ENCODE peak calls at places on chromosomes 6 and 20, in ten cellular contexts. One of them, this sample, is unnamed.
A peak's percentile ranks its signal among the peaks of the same experiment; 100 is the strongest.

GRCh38 chr6:41286544-41287346 is at the start of gene TREM1:
- DNase-seq in osteocyte: no peak
- DNase-seq in activated T-cell treated with anti-CD3 and anti-CD28 coated beads for 1 hour: no peak
- DNase-seq in cardiac muscle cell: no peak
- DNase-seq in hepatocyte: peak; percentile 49
- DNase-seq in sciatic nerve: no peak
- DNase-seq in HS-5: peak; percentile 31
- DNase-seq in H9: no peak
- DNase-seq in Right ventricle myocardium inferior: peak; percentile 81
- DNase-seq in CD4-positive, CD25-positive, alpha-beta regulatory T cell: no peak
- DNase-seq in this sample: peak; percentile 5

GRCh38 chr20:19457551-19457950 is 245.1 kb downstream of the SLC24A3 start:
- DNase-seq in osteocyte: no peak
- DNase-seq in Right ventricle myocardium inferior: no peak
- DNase-seq in H9: no peak
- DNase-seq in activated T-cell treated with anti-CD3 and anti-CD28 coated beads for 1 hour: no peak
- DNase-seq in CD4-positive, CD25-positive, alpha-beta regulatory T cell: no peak
- DNase-seq in hepatocyte: no peak
- DNase-seq in HS-5: no peak
- DNase-seq in sciatic nerve: no peak
- DNase-seq in cardiac muscle cell: no peak
- DNase-seq in this sample: no peak

GRCh38 chr6:53833147-53833546 is 38.3 kb downstream of the LRRC1 start:
- DNase-seq in CD4-positive, CD25-positive, alpha-beta regulatory T cell: no peak
- DNase-seq in activated T-cell treated with anti-CD3 and anti-CD28 coated beads for 1 hour: no peak
- DNase-seq in cardiac muscle cell: no peak
- DNase-seq in osteocyte: no peak
- DNase-seq in hepatocyte: no peak
- DNase-seq in H9: no peak
- DNase-seq in Right ventricle myocardium inferior: no peak
- DNase-seq in sciatic nerve: no peak
- DNase-seq in HS-5: no peak
- DNase-seq in this sample: no peak

GRCh38 chr20:45405566-45406259 is 2.4 kb upstream of the DBNDD2 start:
- DNase-seq in hepatocyte: peak; percentile 22
- DNase-seq in activated T-cell treated with anti-CD3 and anti-CD28 coated beads for 1 hour: no peak
- DNase-seq in sciatic nerve: no peak
- DNase-seq in cardiac muscle cell: peak; percentile 37
- DNase-seq in CD4-positive, CD25-positive, alpha-beta regulatory T cell: no peak
- DNase-seq in HS-5: no peak
- DNase-seq in H9: peak; percentile 40
- DNase-seq in Right ventricle myocardium inferior: no peak
- DNase-seq in osteocyte: peak; percentile 81
- DNase-seq in this sample: peak; percentile 39

GRCh38 chr6:81801489-81801888 is 49.0 kb upstream of the TENT5A start:
- DNase-seq in cardiac muscle cell: no peak
- DNase-seq in activated T-cell treated with anti-CD3 and anti-CD28 coated beads for 1 hour: no peak
- DNase-seq in H9: no peak
- DNase-seq in hepatocyte: no peak
- DNase-seq in Right ventricle myocardium inferior: no peak
- DNase-seq in sciatic nerve: no peak
- DNase-seq in osteocyte: no peak
- DNase-seq in CD4-positive, CD25-positive, alpha-beta regulatory T cell: no peak
- DNase-seq in HS-5: no peak
- DNase-seq in this sample: no peak

GRCh38 chr6:85470023-85470410 is 20.1 kb downstream of the NT5E start:
- DNase-seq in CD4-positive, CD25-positive, alpha-beta regulatory T cell: no peak
- DNase-seq in HS-5: no peak
- DNase-seq in cardiac muscle cell: no peak
- DNase-seq in sciatic nerve: no peak
- DNase-seq in Right ventricle myocardium inferior: no peak
- DNase-seq in activated T-cell treated with anti-CD3 and anti-CD28 coated beads for 1 hour: no peak
- DNase-seq in H9: no peak
- DNase-seq in hepatocyte: no peak
- DNase-seq in osteocyte: no peak
- DNase-seq in this sample: no peak

GRCh38 chr6:25346064-25346463 is 66.9 kb downstream of the CARMIL1 start:
- DNase-seq in osteocyte: no peak
- DNase-seq in hepatocyte: peak; percentile 60
- DNase-seq in H9: no peak
- DNase-seq in CD4-positive, CD25-positive, alpha-beta regulatory T cell: no peak
- DNase-seq in activated T-cell treated with anti-CD3 and anti-CD28 coated beads for 1 hour: no peak
- DNase-seq in cardiac muscle cell: no peak
- DNase-seq in HS-5: no peak
- DNase-seq in Right ventricle myocardium inferior: no peak
- DNase-seq in sciatic nerve: no peak
- DNase-seq in this sample: peak; percentile 57

GRCh38 chr6:145020543-145020942 is 714.8 kb downstream of the EPM2A start:
- DNase-seq in H9: no peak
- DNase-seq in hepatocyte: no peak
- DNase-seq in cardiac muscle cell: no peak
- DNase-seq in sciatic nerve: no peak
- DNase-seq in activated T-cell treated with anti-CD3 and anti-CD28 coated beads for 1 hour: no peak
- DNase-seq in CD4-positive, CD25-positive, alpha-beta regulatory T cell: no peak
- DNase-seq in Right ventricle myocardium inferior: no peak
- DNase-seq in osteocyte: no peak
- DNase-seq in HS-5: no peak
- DNase-seq in this sample: no peak

GRCh38 chr6:106369739-106370138 is 9.2 kb downstream of the CRYBG1 start:
- DNase-seq in HS-5: no peak
- DNase-seq in cardiac muscle cell: no peak
- DNase-seq in hepatocyte: no peak
- DNase-seq in Right ventricle myocardium inferior: no peak
- DNase-seq in H9: no peak
- DNase-seq in activated T-cell treated with anti-CD3 and anti-CD28 coated beads for 1 hour: no peak
- DNase-seq in sciatic nerve: no peak
- DNase-seq in osteocyte: no peak
- DNase-seq in CD4-positive, CD25-positive, alpha-beta regulatory T cell: no peak
- DNase-seq in this sample: no peak

GRCh38 chr20:56554869-56555268 is 21.8 kb downstream of the FAM209B start:
- DNase-seq in cardiac muscle cell: peak; percentile 16
- DNase-seq in osteocyte: no peak
- DNase-seq in sciatic nerve: no peak
- DNase-seq in CD4-positive, CD25-positive, alpha-beta regulatory T cell: no peak
- DNase-seq in Right ventricle myocardium inferior: no peak
- DNase-seq in hepatocyte: peak; percentile 75
- DNase-seq in activated T-cell treated with anti-CD3 and anti-CD28 coated beads for 1 hour: no peak
- DNase-seq in H9: peak; percentile 40
- DNase-seq in HS-5: peak; percentile 88
- DNase-seq in this sample: peak; percentile 7

GRCh38 chr20:11432407-11432806 is 485.3 kb upstream of the BTBD3 start:
- DNase-seq in Right ventricle myocardium inferior: no peak
- DNase-seq in hepatocyte: no peak
- DNase-seq in activated T-cell treated with anti-CD3 and anti-CD28 coated beads for 1 hour: no peak
- DNase-seq in osteocyte: no peak
- DNase-seq in HS-5: peak; percentile 83
- DNase-seq in H9: no peak
- DNase-seq in sciatic nerve: no peak
- DNase-seq in CD4-positive, CD25-positive, alpha-beta regulatory T cell: no peak
- DNase-seq in cardiac muscle cell: no peak
- DNase-seq in this sample: no peak

This sample was measured in small intestine.